ENCODE peak calls at places on chromosome 5, in four cellular contexts. M, S, W and Y are unnamed samples.

GRCh38 chr5:14025566-14026276 is 81.2 kb upstream of the DNAH5 start:
- DNase-seq in M (no peak), S (no peak), W (no peak), Y (no peak)

GRCh38 chr5:102754499-102755424 is at the start of gene PAM:
- DNase-seq in M (peak), S (peak), W (peak), Y (peak)

GRCh38 chr5:103497782-103498181 is 64.8 kb downstream of the NUDT12 start:
- DNase-seq in M (no peak), S (no peak), W (no peak), Y (no peak)

GRCh38 chr5:180799902-180800801 is 2.5 kb downstream of the MGAT1 start:
- DNase-seq in M (no peak), S (peak), W (no peak), Y (no peak)

GRCh38 chr5:173231996-173232498 is 3.0 kb downstream of the NKX2-5 start:
- DNase-seq in M (no peak), S (no peak), W (no peak), Y (no peak)

GRCh38 chr5:134063421-134063820 is 51.1 kb upstream of the TCF7 start:
- DNase-seq in M (no peak), S (no peak), W (no peak), Y (no peak)

GRCh38 chr5:139650031-139650688 is 2.0 kb downstream of the CXXC5 start:
- DNase-seq in M (peak), S (no peak), W (no peak), Y (no peak)

GRCh38 chr5:126449751-126450271 is 26.6 kb downstream of the GRAMD2B start:
- DNase-seq in M (peak), S (no peak), W (peak), Y (no peak)

GRCh38 chr5:91291628-91292569 is 91.2 kb downstream of the ARRDC3 start:
- DNase-seq in M (no peak), S (no peak), W (no peak), Y (no peak)

GRCh38 chr5:64670277-64670676 is 20.0 kb upstream of the SHISAL2B start:
- DNase-seq in M (no peak), S (no peak), W (no peak), Y (no peak)

GRCh38 chr5:128446-128845 is 36.5 kb downstream of the PLEKHG4B start:
- DNase-seq in M (no peak), S (no peak), W (no peak), Y (no peak)

GRCh38 chr5:141680751-141681201 is 1.3 kb downstream of the ARAP3 start:
- DNase-seq in M (no peak), S (no peak), W (no peak), Y (no peak)

GRCh38 chr5:142849880-142850279 is 79.7 kb downstream of the ARHGAP26 start:
- DNase-seq in M (no peak), S (no peak), W (no peak), Y (no peak)

GRCh38 chr5:57276353-57276752 is 102.5 kb downstream of the GPBP1 start:
- DNase-seq in M (no peak), S (no peak), W (no peak), Y (no peak)

GRCh38 chr5:45454114-45454513 is 242.1 kb downstream of the HCN1 start:
- DNase-seq in M (no peak), S (no peak), W (no peak), Y (peak)

GRCh38 chr5:6504677-6505414 is 56.2 kb downstream of the UBE2QL1 start:
- DNase-seq in M (no peak), S (peak), W (no peak), Y (no peak)

GRCh38 chr5:116144103-116144502 is 59.3 kb downstream of the COMMD10 start:
- DNase-seq in M (no peak), S (peak), W (no peak), Y (no peak)

GRCh38 chr5:51380603-51381207 is 2.5 kb upstream of the ISL1 start:
- DNase-seq in M (peak), S (no peak), W (no peak), Y (no peak)

GRCh38 chr5:139799359-139799758 is 3.8 kb downstream of the PSD2 start:
- DNase-seq in M (no peak), S (no peak), W (no peak), Y (no peak)

GRCh38 chr5:167720676-167721260 is 570.7 kb upstream of the WWC1 start:
- DNase-seq in M (no peak), S (no peak), W (no peak), Y (no peak)

GRCh38 chr5:54229041-54229780 is 81.2 kb downstream of the ARL15 start:
- DNase-seq in M (peak), S (no peak), W (peak), Y (peak)